ENCODE peak calls at places on chromosomes 13 and 19, in seven cellular contexts. One of them, this sample, is unnamed.

GRCh38 chr13:95833713-95834112 is 156.8 kb downstream of the DNAJC3 start:
- DNase-seq in H9: no peak
- DNase-seq in mesendoderm: peak; percentile 6
- DNase-seq in IMR-90: peak; percentile 11
- DNase-seq in trophoblast cell: no peak
- DNase-seq in H1: no peak
- DNase-seq in neuronal stem cell: no peak
- DNase-seq in this sample: peak; percentile 39

GRCh38 chr19:42386974-42387707 is 3.0 kb downstream of the CNFN start:
- DNase-seq in H9: peak; percentile 91
- DNase-seq in mesendoderm: peak; percentile 92
- DNase-seq in IMR-90: peak; percentile 33
- DNase-seq in trophoblast cell: peak; percentile 40
- DNase-seq in H1: peak; percentile 94
- DNase-seq in neuronal stem cell: peak; percentile 71
- DNase-seq in this sample: peak; percentile 70

GRCh38 chr19:14497347-14497921 is 1.5 kb upstream of the GIPC1 start:
- DNase-seq in H9: no peak
- DNase-seq in mesendoderm: no peak
- DNase-seq in IMR-90: no peak
- DNase-seq in trophoblast cell: no peak
- DNase-seq in H1: no peak
- DNase-seq in neuronal stem cell: no peak
- DNase-seq in this sample: no peak

GRCh38 chr13:98508280-98509074 is 68.4 kb downstream of the STK24 start:
- DNase-seq in H9: no peak
- DNase-seq in mesendoderm: peak; percentile 94
- DNase-seq in IMR-90: peak; percentile 79
- DNase-seq in trophoblast cell: no peak
- DNase-seq in H1: no peak
- DNase-seq in neuronal stem cell: no peak
- DNase-seq in this sample: peak; percentile 80

GRCh38 chr19:45403781-45404556 is 900 bp downstream of the PPP1R13L start:
- DNase-seq in H9: peak; percentile 92
- DNase-seq in mesendoderm: peak; percentile 95
- DNase-seq in IMR-90: no peak
- DNase-seq in trophoblast cell: peak; percentile 71
- DNase-seq in H1: peak; percentile 97
- DNase-seq in neuronal stem cell: no peak
- DNase-seq in this sample: peak; percentile 47

GRCh38 chr19:5228490-5228889 is 112.1 kb downstream of the PTPRS start:
- DNase-seq in H9: no peak
- DNase-seq in mesendoderm: no peak
- DNase-seq in IMR-90: no peak
- DNase-seq in trophoblast cell: no peak
- DNase-seq in H1: no peak
- DNase-seq in neuronal stem cell: no peak
- DNase-seq in this sample: no peak

GRCh38 chr19:19134687-19135158 is 3.6 kb downstream of the TMEM161A start:
- DNase-seq in H9: peak; percentile 86
- DNase-seq in mesendoderm: peak; percentile 84
- DNase-seq in IMR-90: no peak
- DNase-seq in trophoblast cell: no peak
- DNase-seq in H1: peak; percentile 89
- DNase-seq in neuronal stem cell: no peak
- DNase-seq in this sample: no peak

GRCh38 chr13:27968316-27969072 is 621 bp downstream of the CDX2 start:
- DNase-seq in H9: peak; percentile 64
- DNase-seq in mesendoderm: peak; percentile 65
- DNase-seq in IMR-90: no peak
- DNase-seq in trophoblast cell: no peak
- DNase-seq in H1: peak; percentile 82
- DNase-seq in neuronal stem cell: no peak
- DNase-seq in this sample: peak; percentile 43

GRCh38 chr19:5572556-5573286 is 5.0 kb upstream of the TINCR start:
- DNase-seq in H9: no peak
- DNase-seq in mesendoderm: no peak
- DNase-seq in IMR-90: no peak
- DNase-seq in trophoblast cell: peak; percentile 89
- DNase-seq in H1: no peak
- DNase-seq in neuronal stem cell: no peak
- DNase-seq in this sample: no peak

GRCh38 chr13:69010789-69011188 is 1096.8 kb upstream of the ATXN8OS start:
- DNase-seq in H9: no peak
- DNase-seq in mesendoderm: no peak
- DNase-seq in IMR-90: no peak
- DNase-seq in trophoblast cell: no peak
- DNase-seq in H1: no peak
- DNase-seq in neuronal stem cell: no peak
- DNase-seq in this sample: no peak

GRCh38 chr13:69008503-69008902 is 1099.1 kb upstream of the ATXN8OS start:
- DNase-seq in H9: no peak
- DNase-seq in mesendoderm: no peak
- DNase-seq in IMR-90: no peak
- DNase-seq in trophoblast cell: no peak
- DNase-seq in H1: no peak
- DNase-seq in neuronal stem cell: no peak
- DNase-seq in this sample: no peak
- H3K23ac ChIP-seq in H9: no peak overlapping the region
- H3K23ac ChIP-seq in mesendoderm: no peak overlapping the region
- H3K23ac ChIP-seq in IMR-90: no peak overlapping the region
- H3K23ac ChIP-seq in trophoblast cell: no peak overlapping the region
- H3K23ac ChIP-seq in H1: no peak overlapping the region
- H3K23ac ChIP-seq in neuronal stem cell: no peak overlapping the region
- H3K23ac ChIP-seq in this sample: no peak overlapping the region

DNA sequence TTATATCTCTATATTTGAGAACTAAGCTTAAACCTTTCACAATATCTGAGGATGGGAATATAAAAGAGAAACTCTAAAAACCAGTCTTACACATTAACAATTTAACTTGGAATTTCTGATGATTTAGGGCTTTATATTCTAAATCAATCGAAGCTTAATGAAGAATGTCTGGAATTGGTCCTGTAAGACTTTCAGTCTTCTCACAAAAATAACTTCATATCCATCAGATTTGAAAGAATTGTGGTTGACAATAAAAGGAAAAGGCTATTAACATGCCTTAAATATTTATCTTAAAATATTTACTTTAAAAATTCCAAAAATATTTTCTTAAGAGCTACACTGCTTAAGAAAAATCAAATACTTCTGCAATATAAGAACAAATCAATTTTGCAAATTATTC is 27.3 kb downstream of the MYCBP2 start:
- DNase-seq in H9: no peak
- DNase-seq in mesendoderm: no peak
- DNase-seq in IMR-90: no peak
- DNase-seq in trophoblast cell: no peak
- DNase-seq in H1: no peak
- DNase-seq in neuronal stem cell: no peak
- DNase-seq in this sample: no peak
- H3K9ac ChIP-seq in H9: no peak overlapping the region
- H3K9ac ChIP-seq in mesendoderm: no peak overlapping the region
- H3K9ac ChIP-seq in IMR-90: no peak overlapping the region
- H3K9ac ChIP-seq in trophoblast cell: no peak overlapping the region
- H3K9ac ChIP-seq in H1: no peak overlapping the region
- H3K9ac ChIP-seq in neuronal stem cell: no peak overlapping the region
- H3K9ac ChIP-seq in this sample: peak overlapping the region; percentile 60

GRCh38 chr19:40133491-40133890 is 42.7 kb upstream of the ZNF780A start:
- DNase-seq in H9: no peak
- DNase-seq in mesendoderm: no peak
- DNase-seq in IMR-90: no peak
- DNase-seq in trophoblast cell: no peak
- DNase-seq in H1: no peak
- DNase-seq in neuronal stem cell: no peak
- DNase-seq in this sample: no peak

GRCh38 chr19:40134866-40135265 is 44.1 kb upstream of the ZNF780A start:
- DNase-seq in H9: no peak
- DNase-seq in mesendoderm: no peak
- DNase-seq in IMR-90: no peak
- DNase-seq in trophoblast cell: no peak
- DNase-seq in H1: no peak
- DNase-seq in neuronal stem cell: no peak
- DNase-seq in this sample: no peak

GRCh38 chr19:40129425-40129824 is 38.7 kb upstream of the ZNF780A start:
- DNase-seq in H9: no peak
- DNase-seq in mesendoderm: no peak
- DNase-seq in IMR-90: no peak
- DNase-seq in trophoblast cell: no peak
- DNase-seq in H1: no peak
- DNase-seq in neuronal stem cell: no peak
- DNase-seq in this sample: no peak

DNA sequence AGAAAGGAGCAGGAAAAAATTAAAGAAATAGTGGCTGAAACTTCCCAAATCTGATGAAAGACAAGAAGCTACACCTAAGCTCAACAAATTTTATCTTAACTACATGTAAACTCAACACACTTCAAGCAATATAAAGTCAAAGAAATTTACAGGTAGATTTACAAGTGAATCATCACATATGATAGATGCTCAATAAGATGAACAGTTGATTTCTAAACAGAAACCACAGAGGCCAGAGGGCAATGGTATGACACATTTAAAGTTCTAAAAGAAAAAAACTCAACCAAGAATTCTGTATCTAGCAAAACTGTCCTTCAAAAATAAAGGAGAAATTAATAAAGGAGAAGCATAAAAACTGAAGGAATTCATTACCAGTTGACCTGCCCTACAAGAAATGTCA is 39.3 kb upstream of the ZNF780A start:
- DNase-seq in H9: no peak
- DNase-seq in mesendoderm: no peak
- DNase-seq in IMR-90: no peak
- DNase-seq in trophoblast cell: no peak
- DNase-seq in H1: no peak
- DNase-seq in neuronal stem cell: no peak
- DNase-seq in this sample: no peak
- H3K27me3 ChIP-seq in H9: no peaks in the 10 kb centered on the region
- H3K27me3 ChIP-seq in mesendoderm: no peaks in the 10 kb centered on the region
- H3K27me3 ChIP-seq in IMR-90: peaks cover 4% of the 10 kb centered on the region
- H3K27me3 ChIP-seq in trophoblast cell: no peaks in the 10 kb centered on the region
- H3K27me3 ChIP-seq in H1: no peaks in the 10 kb centered on the region
- H3K27me3 ChIP-seq in neuronal stem cell: peaks cover under 1% of the 10 kb centered on the region
- H3K27me3 ChIP-seq in this sample: no peaks in the 10 kb centered on the region

DNA sequence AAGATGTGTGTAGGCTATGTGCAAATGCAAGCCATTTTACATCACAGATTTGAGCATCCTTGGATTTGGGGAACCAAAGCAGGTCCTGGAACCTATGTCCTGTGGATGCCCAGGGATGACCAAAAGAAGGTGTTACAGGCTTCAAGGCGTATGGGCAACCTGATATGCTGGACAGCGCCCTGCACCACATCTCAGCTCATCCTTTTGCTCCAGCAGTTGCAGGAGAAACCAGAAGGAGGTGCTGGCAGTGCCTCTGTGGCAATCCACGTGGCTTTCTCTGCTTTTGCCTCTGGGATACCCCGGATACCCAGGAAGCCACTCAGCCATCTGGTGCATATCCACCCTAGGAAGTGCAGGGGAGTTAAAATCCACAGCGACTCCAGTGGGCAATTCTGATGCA is 110.3 kb upstream of the VSTM2B start:
- DNase-seq in H9: peak; percentile 75
- DNase-seq in mesendoderm: peak; percentile 65
- DNase-seq in IMR-90: no peak
- DNase-seq in trophoblast cell: no peak
- DNase-seq in H1: peak; percentile 54
- DNase-seq in neuronal stem cell: no peak
- DNase-seq in this sample: no peak
- H3K23ac ChIP-seq in H9: no peak overlapping the region
- H3K23ac ChIP-seq in mesendoderm: no peak overlapping the region
- H3K23ac ChIP-seq in IMR-90: no peak overlapping the region
- H3K23ac ChIP-seq in trophoblast cell: no peak overlapping the region
- H3K23ac ChIP-seq in H1: no peak overlapping the region
- H3K23ac ChIP-seq in neuronal stem cell: no peak overlapping the region
- H3K23ac ChIP-seq in this sample: no peak overlapping the region

GRCh38 chr13:52348983-52349780 is 56.8 kb downstream of the THSD1 start:
- DNase-seq in H9: no peak
- DNase-seq in mesendoderm: peak; percentile 48
- DNase-seq in IMR-90: peak; percentile 85
- DNase-seq in trophoblast cell: peak; percentile 24
- DNase-seq in H1: no peak
- DNase-seq in neuronal stem cell: no peak
- DNase-seq in this sample: peak; percentile 28
- H3K9ac ChIP-seq in H9: no peak overlapping the region
- H3K9ac ChIP-seq in mesendoderm: no peak overlapping the region
- H3K9ac ChIP-seq in IMR-90: no peak overlapping the region
- H3K9ac ChIP-seq in trophoblast cell: no peak overlapping the region
- H3K9ac ChIP-seq in H1: no peak overlapping the region
- H3K9ac ChIP-seq in neuronal stem cell: no peak overlapping the region
- H3K9ac ChIP-seq in this sample: peak overlapping the region; percentile 85

This sample was measured in mesenchymal stem cell.